ENCODE peak calls at places on chromosomes 7 and 10, in six cellular contexts. E is neural crest cell, J is GM12891, M is testis, C is HT-29, R is ELR. L is an unnamed sample.

GRCh38 chr10:14379556-14380330 is 49.0 kb upstream of the FRMD4A start:
- DNase-seq in E (no peak), J (no peak), M (no peak), C (no peak), R (no peak), L (no peak)

GRCh38 chr10:77002872-77003271 is 634.7 kb downstream of the KCNMA1 start:
- DNase-seq in E (no peak), J (no peak), M (no peak), C (no peak), R (no peak), L (no peak)

GRCh38 chr10:97631098-97631497 is 2.2 kb downstream of the MORN4 start:
- DNase-seq in E (no peak), J (no peak), M (no peak), C (no peak), R (peak; percentile 53), L (no peak)

GRCh38 chr10:13892871-13893270 is 306.1 kb downstream of the PRPF18 start:
- DNase-seq in E (no peak), J (no peak), M (no peak), C (no peak), R (no peak), L (no peak)

GRCh38 chr10:132237871-132238270 is 51.1 kb downstream of the DPYSL4 start:
- DNase-seq in E (no peak), J (no peak), M (no peak), C (no peak), R (no peak), L (no peak)

GRCh38 chr10:79468015-79468560 is 22.7 kb upstream of the ZCCHC24 start:
- DNase-seq in E (no peak), J (no peak), M (no peak), C (no peak), R (no peak), L (no peak)

GRCh38 chr10:24723788-24724380 is at the start of gene ARHGAP21:
- DNase-seq in E (peak; percentile 45), J (peak; percentile 39), M (peak; percentile 69), C (peak; percentile 79), R (peak; percentile 83), L (peak; percentile 48)

GRCh38 chr10:132449051-132449825 is 52.2 kb downstream of the PWWP2B start:
- DNase-seq in E (no peak), J (no peak), M (no peak), C (peak; percentile 53), R (no peak), L (peak; percentile 14)

GRCh38 chr7:47300472-47301021 is 281.4 kb downstream of the TNS3 start:
- DNase-seq in E (no peak), J (no peak), M (no peak), C (no peak), R (no peak), L (no peak)

GRCh38 chr7:38660427-38661099 is 29.4 kb upstream of the AMPH start:
- DNase-seq in E (peak; percentile 17), J (peak; percentile 14), M (peak; percentile 25), C (peak; percentile 35), R (peak; percentile 50), L (peak; percentile 37)

GRCh38 chr10:117694251-117694650 is 151.7 kb downstream of the EMX2 start:
- DNase-seq in E (no peak), J (no peak), M (no peak), C (no peak), R (no peak), L (no peak)

GRCh38 chr10:127193125-127193524 is 3.3 kb downstream of the INSYN2A start:
- DNase-seq in E (no peak), J (no peak), M (no peak), C (no peak), R (peak; percentile 47), L (no peak)

GRCh38 chr10:103120977-103121735 is 71.9 kb downstream of the NT5C2 start:
- DNase-seq in E (no peak), J (no peak), M (no peak), C (no peak), R (no peak), L (peak; percentile 8)

GRCh38 chr10:131186547-131187253 is 124.8 kb downstream of the TCERG1L start:
- DNase-seq in E (no peak), J (no peak), M (no peak), C (no peak), R (no peak), L (no peak)

GRCh38 chr10:1572519-1573333 is 164.6 kb downstream of the ADARB2 start:
- DNase-seq in E (no peak), J (no peak), M (no peak), C (no peak), R (no peak), L (no peak)

GRCh38 chr10:48838830-48839229 is 100.8 kb downstream of the LRRC18 start:
- DNase-seq in E (no peak), J (no peak), M (no peak), C (no peak), R (no peak), L (no peak)

GRCh38 chr10:110815354-110816004 is 56.2 kb upstream of the PDCD4 start:
- DNase-seq in E (no peak), J (no peak), M (no peak), C (no peak), R (no peak), L (no peak)

GRCh38 chr7:135169141-135169935 is 1.2 kb downstream of the CYREN start:
- DNase-seq in E (no peak), J (peak; percentile 69), M (no peak), C (peak; percentile 53), R (peak; percentile 74), L (peak; percentile 31)

GRCh38 chr7:67019562-67020390 is 23.1 kb downstream of the TYW1 start:
- DNase-seq in E (no peak), J (no peak), M (no peak), C (no peak), R (peak; percentile 93), L (no peak)

GRCh38 chr7:50618281-50618680 is 53.1 kb upstream of the DDC start:
- DNase-seq in E (no peak), J (no peak), M (no peak), C (no peak), R (no peak), L (no peak)

GRCh38 chr10:70651661-70652060 is 20.6 kb upstream of the ADAMTS14 start:
- DNase-seq in E (no peak), J (no peak), M (no peak), C (no peak), R (peak; percentile 42), L (no peak)

GRCh38 chr7:159098795-159099194 is 45.9 kb downstream of the VIPR2 start:
- DNase-seq in E (no peak), J (no peak), M (peak; percentile 44), C (no peak), R (no peak), L (no peak)

GRCh38 chr7:47227762-47228177 is 354.1 kb downstream of the TNS3 start:
- DNase-seq in E (no peak), J (no peak), M (no peak), C (no peak), R (peak; percentile 83), L (peak; percentile 46)

GRCh38 chr7:130258494-130259078 is 8.1 kb upstream of the CPA2 start:
- DNase-seq in E (no peak), J (no peak), M (no peak), C (no peak), R (no peak), L (no peak)

GRCh38 chr10:43082087-43082486 is 5.2 kb downstream of the RET start:
- DNase-seq in E (no peak), J (no peak), M (no peak), C (no peak), R (no peak), L (no peak)

GRCh38 chr7:69652947-69653701 is 54.8 kb downstream of the AUTS2 start:
- DNase-seq in E (no peak), J (no peak), M (no peak), C (no peak), R (no peak), L (no peak)

GRCh38 chr7:81299272-81299671 is 380.4 kb upstream of the SEMA3C start:
- DNase-seq in E (no peak), J (no peak), M (no peak), C (peak; percentile 78), R (peak; percentile 95), L (peak; percentile 79)

GRCh38 chr10:85610381-85611092 is 756.1 kb downstream of the GRID1 start:
- DNase-seq in E (no peak), J (no peak), M (no peak), C (no peak), R (no peak), L (no peak)

GRCh38 chr7:110861163-110861562 is 229.8 kb upstream of the LRRN3 start:
- DNase-seq in E (no peak), J (no peak), M (no peak), C (no peak), R (no peak), L (no peak)

GRCh38 chr10:79463578-79464496 is 18.4 kb upstream of the ZCCHC24 start:
- DNase-seq in E (no peak), J (no peak), M (peak; percentile 48), C (no peak), R (no peak), L (no peak)